ENCODE peak calls at places on chromosomes 16 and 17, in ten cellular contexts. A is substantia nigra; G is CD8-positive, alpha-beta T cell; Q is T-helper 9 cell; L is GM13976; B is Peyer's patch; Z is memory B cell; C is anterior cingulate cortex; O is NCI-H446 treated with DMSO at 0.1 percent for 48 hours; T is suprapubic skin. D is an unnamed sample.

GRCh38 chr17:29732613-29733012 is 109.9 kb upstream of the CORO6 start:
- DNase-seq in A (no peak), G (no peak), Q (no peak), L (no peak), B (no peak), Z (no peak), C (no peak), O (no peak), T (no peak), D (no peak)

GRCh38 chr16:11636172-11636721 is 32.0 kb upstream of the SNN start:
- DNase-seq in A (no peak), G (no peak), Q (no peak), L (no peak), B (peak), Z (no peak), C (no peak), O (no peak), T (no peak), D (no peak)

GRCh38 chr17:72164340-72164739 is 43.5 kb downstream of the SOX9 start:
- DNase-seq in A (no peak), G (no peak), Q (no peak), L (no peak), B (no peak), Z (no peak), C (no peak), O (no peak), T (no peak), D (no peak)

GRCh38 chr16:64152010-64152767 is 969.7 kb downstream of the CDH11 start:
- DNase-seq in A (no peak), G (no peak), Q (no peak), L (no peak), B (no peak), Z (no peak), C (no peak), O (peak), T (no peak), D (no peak)

GRCh38 chr16:78676351-78676750 is 576.9 kb downstream of the WWOX start:
- DNase-seq in A (no peak), G (no peak), Q (no peak), L (no peak), B (no peak), Z (no peak), C (no peak), O (no peak), T (no peak), D (no peak)

GRCh38 chr16:64345142-64345541 is 776.7 kb downstream of the CDH11 start:
- DNase-seq in A (no peak), G (no peak), Q (no peak), L (no peak), B (no peak), Z (no peak), C (no peak), O (no peak), T (no peak), D (no peak)

GRCh38 chr17:79515646-79516604 is 94.9 kb downstream of the RBFOX3 start:
- DNase-seq in A (no peak), G (no peak), Q (no peak), L (no peak), B (no peak), Z (no peak), C (no peak), O (peak), T (no peak), D (no peak)

GRCh38 chr17:67433248-67433924 is 56.3 kb downstream of the PITPNC1 start:
- DNase-seq in A (no peak), G (peak), Q (no peak), L (no peak), B (no peak), Z (no peak), C (no peak), O (no peak), T (no peak), D (no peak)

GRCh38 chr16:25996052-25996451 is 304.3 kb downstream of the HS3ST4 start:
- DNase-seq in A (no peak), G (no peak), Q (no peak), L (no peak), B (no peak), Z (no peak), C (no peak), O (no peak), T (no peak), D (no peak)

GRCh38 chr17:56478836-56479447 is 114.6 kb upstream of the NOG start:
- DNase-seq in A (no peak), G (no peak), Q (no peak), L (peak), B (no peak), Z (no peak), C (no peak), O (no peak), T (no peak), D (no peak)

GRCh38 chr17:77724876-77725615 is 233.5 kb upstream of the TNRC6C start:
- DNase-seq in A (no peak), G (peak), Q (no peak), L (no peak), B (no peak), Z (no peak), C (no peak), O (no peak), T (peak), D (no peak)

GRCh38 chr17:4753392-4753791 is 13.7 kb upstream of the CXCL16 start:
- DNase-seq in A (no peak), G (no peak), Q (no peak), L (no peak), B (no peak), Z (no peak), C (no peak), O (no peak), T (no peak), D (no peak)

D was measured in T-helper 22 cell.